ENCODE peak calls at places on chromosomes 16 and 17, in nine cellular contexts. B is activated T-helper 1 cell treated with anti-CD3 and anti-CD28 coated beads, Interleukin-2, amount 50 U/mL, for 16 hours; P is GM23338; J is Right ventricle myocardium superior; C is AG10803; E is EH; O is T-helper 17 cell; Y is GM12878; U is frontal cortex. W is an unnamed sample.

GRCh38 chr17:72883351-72883750 is 209.1 kb downstream of the SLC39A11 start:
- DNase-seq in J (no peak), B (no peak), O (no peak), U (no peak), P (no peak), C (no peak), Y (no peak), E (no peak), W (no peak)

GRCh38 chr17:68768804-68769203 is 167.6 kb upstream of the FAM20A start:
- DNase-seq in E (no peak), C (no peak), J (no peak), P (no peak), U (no peak), Y (no peak), B (no peak), O (no peak), W (no peak)

GRCh38 chr17:45430738-45431530 is 1.7 kb downstream of the ARHGAP27 start:
- DNase-seq in P (peak; percentile 86), U (no peak), E (no peak), C (no peak), Y (no peak), J (peak; percentile 44), O (no peak), B (no peak), W (no peak)

GRCh38 chr16:62700456-62701280 is 664.4 kb upstream of the CDH8 start:
- DNase-seq in B (no peak), J (no peak), C (no peak), U (no peak), P (no peak), O (no peak), Y (no peak), E (no peak), W (no peak)

GRCh38 chr17:12727881-12728280 is 61.4 kb upstream of the ARHGAP44 start:
- DNase-seq in P (no peak), O (no peak), C (no peak), B (no peak), U (no peak), Y (no peak), J (no peak), E (peak; percentile 67), W (no peak)

GRCh38 chr16:2912330-2913199 is 834 bp downstream of the FLYWCH1 start:
- DNase-seq in O (no peak), P (peak; percentile 56), J (no peak), B (no peak), E (peak; percentile 72), C (peak; percentile 70), U (no peak), Y (no peak), W (no peak)

GRCh38 chr16:56985962-56986360 is 3.4 kb upstream of the NLRC5 start:
- DNase-seq in Y (no peak), J (no peak), E (no peak), P (no peak), U (no peak), B (no peak), O (no peak), C (no peak), W (no peak)

GRCh38 chr16:48676836-48677235 is 66.9 kb upstream of the N4BP1 start:
- DNase-seq in Y (no peak), O (no peak), P (no peak), C (peak; percentile 18), E (peak; percentile 29), U (no peak), B (no peak), J (no peak), W (no peak)

GRCh38 chr16:80899804-80900592 is 95.6 kb upstream of the CDYL2 start:
- DNase-seq in U (peak; percentile 12), O (no peak), P (no peak), E (peak; percentile 67), J (peak; percentile 92), B (no peak), Y (no peak), C (peak; percentile 34), W (no peak)

GRCh38 chr16:56372938-56373337 is 52.4 kb downstream of the AMFR start:
- DNase-seq in U (no peak), B (no peak), P (peak; percentile 7), Y (no peak), J (no peak), E (no peak), C (no peak), O (no peak), W (no peak)

GRCh38 chr16:81815429-81815766 is 36.3 kb downstream of the PLCG2 start:
- DNase-seq in O (no peak), U (no peak), J (no peak), B (no peak), Y (peak; percentile 82), E (no peak), C (no peak), P (no peak), W (no peak)

GRCh38 chr17:13537211-13537610 is 64.5 kb downstream of the HS3ST3A1 start:
- DNase-seq in J (no peak), Y (no peak), P (no peak), E (no peak), C (no peak), O (no peak), B (no peak), U (no peak), W (no peak)

W was measured in KG1.